ENCODE peak calls at places on chromosomes 2 and 18, in four cellular contexts. J, A, R and H are unnamed samples.

GRCh38 chr2:190781604-190782198 is 98.9 kb upstream of the GLS start:
- DNase-seq in R (peak), A (peak), J (peak), H (no peak)

GRCh38 chr2:101518470-101519172 is 43.7 kb upstream of the RFX8 start:
- DNase-seq in A (peak), J (peak), R (peak), H (peak)

GRCh38 chr18:41745166-41746049 is 209.6 kb upstream of the PIK3C3 start:
- DNase-seq in A (peak), R (peak), J (peak), H (no peak)

GRCh38 chr2:227079726-227080125 is 84.3 kb downstream of the COL4A4 start:
- DNase-seq in R (no peak), A (no peak), J (peak), H (no peak)

GRCh38 chr2:144230452-144231085 is 289.4 kb downstream of the ZEB2 start:
- DNase-seq in R (no peak), A (no peak), J (peak), H (no peak)

GRCh38 chr18:74259332-74259731 is 32.4 kb downstream of the CYB5A start:
- DNase-seq in A (no peak), R (no peak), J (no peak), H (no peak)

GRCh38 chr2:234453216-234453615 is 43.7 kb downstream of the ARL4C start:
- DNase-seq in J (no peak), R (no peak), A (no peak), H (peak)

GRCh38 chr2:75710220-75710576 is 517 bp downstream of the GCFC2 start:
- DNase-seq in J (no peak), A (no peak), R (no peak), H (no peak)

GRCh38 chr2:132654968-132655367 is 15.0 kb downstream of the LYPD1 start:
- DNase-seq in R (no peak), J (no peak), A (no peak), H (no peak)

GRCh38 chr2:240468300-240469238 is 33.1 kb downstream of the GPC1 start:
- DNase-seq in A (no peak), R (no peak), J (no peak), H (no peak)

GRCh38 chr2:127052771-127053691 is 53.9 kb downstream of the BIN1 start:
- DNase-seq in R (no peak), A (no peak), J (no peak), H (no peak)

GRCh38 chr18:62399781-62400308 is 74.7 kb downstream of the TNFRSF11A start:
- DNase-seq in R (no peak), J (peak), A (no peak), H (no peak)

GRCh38 chr2:101223814-101224231 is 28.9 kb upstream of the CNOT11 start:
- DNase-seq in R (peak), J (no peak), A (peak), H (no peak)

GRCh38 chr18:22180722-22181121 is 11.3 kb downstream of the GATA6 start:
- DNase-seq in J (no peak), R (no peak), A (no peak), H (no peak)

GRCh38 chr2:75607988-75608683 is 38.4 kb upstream of the MRPL19 start:
- DNase-seq in R (no peak), J (peak), A (no peak), H (no peak)

GRCh38 chr2:20453087-20453486 is 6.2 kb downstream of the RHOB start:
- DNase-seq in A (no peak), J (no peak), R (no peak), H (no peak)